ENCODE peak calls at places on chromosomes 3 and 15, in four cellular contexts. D, M, Y and G are unnamed samples.

GRCh38 chr3:195260286-195260905 is 10.6 kb downstream of the XXYLT1 start:
- DNase-seq in Y (no peak), D (no peak), M (no peak), G (no peak)

GRCh38 chr15:68492855-68493254 is 60.9 kb upstream of the ITGA11 start:
- DNase-seq in M (no peak), Y (peak; percentile 12), D (no peak), G (no peak)

GRCh38 chr3:195524171-195524896 is 18.8 kb downstream of the PPP1R2 start:
- DNase-seq in M (no peak), Y (no peak), D (no peak), G (no peak)

GRCh38 chr3:180888992-180889560 is 23.4 kb upstream of the FXR1 start:
- DNase-seq in Y (no peak), M (no peak), D (no peak), G (no peak)

GRCh38 chr3:32842531-32842931 is 24.7 kb downstream of the TRIM71 start:
- DNase-seq in D (no peak), Y (no peak), M (no peak), G (no peak)

GRCh38 chr3:23874359-23875120 is 42.2 kb downstream of the NKIRAS1 start:
- DNase-seq in Y (peak; percentile 77), D (no peak), M (no peak), G (no peak)

GRCh38 chr3:76405196-76405595 is 619.8 kb upstream of the ZNF717 start:
- DNase-seq in Y (no peak), M (no peak), D (no peak), G (no peak)

GRCh38 chr3:141796436-141797166 is 33.4 kb downstream of the GRK7 start:
- DNase-seq in Y (no peak), M (no peak), D (peak; percentile 36), G (no peak)

GRCh38 chr3:170496026-170496867 is 77.6 kb downstream of the CLDN11 start:
- DNase-seq in D (no peak), M (no peak), Y (no peak), G (no peak)